ENCODE peak calls at places on chromosomes 4 and X, in five cellular contexts. T, R, L, W and C are unnamed samples.
A peak's percentile ranks its signal among the peaks of the same experiment; 100 is the strongest.

GRCh38 chrX:111608724-111609123 is 72.2 kb upstream of the ALG13 start:
- DNase-seq in T (no peak), R (no peak), L (no peak), W (no peak), C (no peak)

GRCh38 chr4:85496933-85497332 is 22.0 kb downstream of the ARHGAP24 start:
- DNase-seq in T (no peak), R (no peak), L (no peak), W (no peak), C (no peak)

GRCh38 chrX:98380556-98380955 is 1496.8 kb downstream of the RPA4 start:
- DNase-seq in T (no peak), R (no peak), L (no peak), W (no peak), C (no peak)

GRCh38 chr4:75058486-75058885 is 125.6 kb downstream of the PARM1 start:
- DNase-seq in T (no peak), R (no peak), L (no peak), W (no peak), C (no peak)

GRCh38 chr4:88008133-88008621 is 742 bp downstream of the PKD2 start:
- DNase-seq in T (peak; percentile 76), R (peak; percentile 41), L (peak; percentile 43), W (no peak), C (no peak)

GRCh38 chrX:47612418-47612817 is 7.2 kb downstream of the SYN1 start:
- DNase-seq in T (no peak), R (no peak), L (no peak), W (no peak), C (no peak)

GRCh38 chrX:46733226-46733625 is 25.7 kb downstream of the SLC9A7 start:
- DNase-seq in T (no peak), R (no peak), L (no peak), W (no peak), C (no peak)

GRCh38 chr4:165060938-165061337 is 7.3 kb downstream of the TRIM75 start:
- DNase-seq in T (no peak), R (no peak), L (no peak), W (no peak), C (no peak)